ENCODE peak calls at places on chromosome 9, in five cellular contexts. N, L, V, Q and R are unnamed samples.

GRCh38 chr9:83992901-83993300 is 12.3 kb downstream of the RMI1 start:
- DNase-seq in N (no peak), L (no peak), V (no peak), Q (no peak), R (no peak)

GRCh38 chr9:110427497-110428104 is 89.9 kb upstream of the TXNDC8 start:
- DNase-seq in N (no peak), L (peak; percentile 61), V (peak; percentile 28), Q (peak; percentile 69), R (peak; percentile 76)

GRCh38 chr9:27460225-27461023 is 63.7 kb upstream of the IFNK start:
- DNase-seq in N (no peak), L (no peak), V (peak; percentile 70), Q (peak; percentile 81), R (no peak)

GRCh38 chr9:94018628-94019027 is 63.5 kb upstream of the BARX1 start:
- DNase-seq in N (no peak), L (no peak), V (no peak), Q (no peak), R (peak; percentile 35)

GRCh38 chr9:135353935-135354334 is 125.6 kb upstream of the PPP1R26 start:
- DNase-seq in N (no peak), L (no peak), V (no peak), Q (no peak), R (no peak)

GRCh38 chr9:127122176-127123151 is at the start of gene ANGPTL2:
- DNase-seq in N (no peak), L (peak; percentile 96), V (peak; percentile 94), Q (peak; percentile 22), R (peak; percentile 87)

GRCh38 chr9:87650611-87651295 is 75.2 kb upstream of the CTSL start:
- DNase-seq in N (no peak), L (no peak), V (no peak), Q (no peak), R (no peak)

GRCh38 chr9:127393680-127394079 is 3.3 kb upstream of the SLC2A8 start:
- DNase-seq in N (no peak), L (no peak), V (no peak), Q (peak; percentile 16), R (no peak)

GRCh38 chr9:127884427-127884911 is 7.0 kb upstream of the AK1 start:
- DNase-seq in N (no peak), L (peak; percentile 44), V (no peak), Q (no peak), R (no peak)

GRCh38 chr9:107975426-107976010 is 485.9 kb upstream of the KLF4 start:
- DNase-seq in N (no peak), L (no peak), V (no peak), Q (no peak), R (no peak)

GRCh38 chr9:4324513-4324912 is 24.6 kb upstream of the GLIS3 start:
- DNase-seq in N (no peak), L (no peak), V (no peak), Q (no peak), R (no peak)

GRCh38 chr9:116233160-116233530 is 79.6 kb downstream of the PAPPA start:
- DNase-seq in N (no peak), L (no peak), V (no peak), Q (no peak), R (no peak)

GRCh38 chr9:71822455-71822854 is 54.1 kb upstream of the CEMIP2 start:
- DNase-seq in N (no peak), L (no peak), V (no peak), Q (no peak), R (no peak)

GRCh38 chr9:110738982-110739381 is 70.4 kb downstream of the MUSK start:
- DNase-seq in N (no peak), L (no peak), V (no peak), Q (peak; percentile 74), R (no peak)

GRCh38 chr9:133394687-133395271 is 18.6 kb downstream of the STKLD1 start:
- DNase-seq in N (no peak), L (no peak), V (no peak), Q (no peak), R (no peak)

GRCh38 chr9:134627417-134628353 is 13.9 kb upstream of the COL5A1 start:
- DNase-seq in N (no peak), L (no peak), V (no peak), Q (no peak), R (peak; percentile 12)